ENCODE peak calls at places on chromosomes 16 and 17, in ten cellular contexts. Q, N, M, O, S, X, I, Y, J and B are unnamed samples.

GRCh38 chr16:29974291-29975133 is 844 bp downstream of the TAOK2 start:
- DNase-seq in Q (peak), I (peak), J (peak), O (peak), S (no peak), M (no peak), X (peak), N (peak), Y (no peak), B (no peak)

GRCh38 chr16:51960931-51961330 is 586.0 kb downstream of the TOX3 start:
- DNase-seq in N (no peak), J (no peak), Y (no peak), M (no peak), Q (no peak), X (no peak), S (no peak), O (no peak), I (peak), B (no peak)

GRCh38 chr17:19019041-19019941 is 14.7 kb upstream of the FAM83G start:
- DNase-seq in O (no peak), X (peak), Q (no peak), M (no peak), J (no peak), Y (no peak), I (no peak), N (no peak), S (no peak), B (no peak)

GRCh38 chr16:49704586-49705155 is 151.2 kb downstream of the ZNF423 start:
- DNase-seq in J (no peak), Y (no peak), X (no peak), S (no peak), N (no peak), Q (no peak), I (peak), O (no peak), M (no peak), B (no peak)

GRCh38 chr17:82100502-82101298 is 2.7 kb upstream of the FASN start:
- DNase-seq in Y (no peak), N (no peak), X (no peak), M (no peak), I (no peak), J (no peak), O (no peak), Q (no peak), S (no peak), B (no peak)

GRCh38 chr17:63705657-63706056 is 5.7 kb upstream of the LIMD2 start:
- DNase-seq in S (no peak), M (no peak), N (no peak), X (no peak), Y (no peak), I (no peak), O (no peak), J (no peak), Q (no peak), B (no peak)

GRCh38 chr17:82237083-82237745 is 8.4 kb downstream of the SLC16A3 start:
- DNase-seq in S (no peak), X (no peak), Q (no peak), N (no peak), J (no peak), Y (no peak), I (no peak), O (no peak), M (no peak), B (no peak)

GRCh38 chr17:48564200-48565023 is 13.7 kb downstream of the HOXB4 start:
- DNase-seq in M (no peak), I (no peak), Q (no peak), N (no peak), O (no peak), X (no peak), Y (no peak), J (no peak), S (no peak), B (no peak)

GRCh38 chr16:67653131-67654068 is 6.7 kb downstream of the ACD start:
- DNase-seq in X (peak), Q (no peak), Y (no peak), I (peak), S (no peak), O (peak), M (no peak), N (no peak), J (peak), B (no peak)

GRCh38 chr16:52569296-52569695 is 22.4 kb upstream of the TOX3 start:
- DNase-seq in N (no peak), X (no peak), S (no peak), Q (no peak), I (no peak), J (no peak), Y (no peak), M (no peak), O (no peak), B (no peak)

GRCh38 chr17:61221597-61222471 is 177.8 kb upstream of the TBX2 start:
- DNase-seq in J (no peak), N (no peak), S (no peak), Y (no peak), M (no peak), Q (no peak), X (no peak), I (no peak), O (no peak), B (no peak)

DNA sequence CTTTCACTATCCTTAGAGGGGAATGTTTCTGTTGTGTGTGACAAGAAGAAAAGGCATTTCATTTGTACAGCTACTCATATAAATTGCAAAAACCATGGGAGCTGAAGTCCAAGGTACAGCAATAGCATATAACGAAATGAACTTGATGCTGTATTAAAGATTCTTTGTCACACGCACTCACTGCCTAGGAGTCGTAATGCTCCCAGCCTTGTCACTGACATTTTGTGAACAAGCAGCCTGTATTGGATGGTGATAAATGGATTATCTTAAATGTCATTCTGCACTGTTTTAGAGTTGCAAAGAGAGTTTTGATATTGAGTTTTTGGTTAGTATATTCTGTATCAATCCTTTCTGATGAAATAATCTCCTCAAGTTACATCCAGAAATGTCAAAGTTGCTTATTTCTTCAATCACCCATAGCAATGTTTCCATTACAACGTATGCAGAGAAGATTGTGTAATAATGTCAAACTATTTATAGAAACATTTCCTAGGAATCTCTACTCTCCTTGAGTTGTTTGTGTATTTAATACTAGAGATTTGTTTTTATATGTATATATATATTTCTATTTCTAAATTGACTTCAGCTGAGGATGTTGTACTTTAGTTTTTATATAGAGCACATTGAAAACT is 270.6 kb downstream of the FTO start:
- DNase-seq in Q (no peak), O (no peak), Y (no peak), N (no peak), M (no peak), J (no peak), I (no peak), S (no peak), X (no peak), B (no peak)
- TF ChIP-seq CTCF in Q (no peak), O (no peak), Y (no peak), N (no peak), M (no peak), J (no peak), I (no peak), S (no peak), X (no peak), B (no peak)

DNA sequence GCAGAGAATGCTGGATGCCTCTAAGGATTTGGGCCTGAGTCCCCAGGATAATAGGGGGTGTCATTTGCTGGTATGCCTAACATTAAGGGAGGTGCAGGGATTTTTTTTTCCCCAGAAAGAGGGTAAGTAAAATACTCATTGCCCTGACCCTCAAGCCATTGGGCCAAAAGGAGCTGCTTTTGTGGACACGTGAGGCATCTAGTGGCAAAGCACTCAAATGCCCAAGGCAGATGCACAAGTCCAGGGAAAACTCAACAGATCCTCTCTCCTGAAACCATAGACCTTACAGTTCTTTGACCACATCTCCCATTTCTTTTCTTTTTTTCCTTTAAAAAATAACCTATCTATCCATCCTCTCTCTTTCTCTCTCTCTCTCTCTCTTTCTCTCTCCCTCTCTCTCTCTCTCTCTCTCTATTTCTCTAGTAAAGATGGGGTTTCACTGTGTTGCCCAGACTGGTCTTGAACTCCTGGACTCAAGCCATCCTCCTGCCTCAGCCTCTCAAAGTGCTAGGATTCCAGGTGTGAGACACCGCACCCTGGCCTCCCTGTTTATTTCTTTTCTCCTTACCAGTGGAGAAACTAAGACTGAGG is 11.8 kb downstream of the IRX5 start:
- DNase-seq in N (no peak), Y (no peak), X (no peak), Q (no peak), S (no peak), I (no peak), O (no peak), J (no peak), M (no peak), B (no peak)
- TF ChIP-seq CTCF in N (no peak), Y (no peak), X (no peak), Q (no peak), S (no peak), I (peak), O (no peak), J (no peak), M (no peak), B (no peak)

GRCh38 chr16:11586375-11586855 is 304 bp downstream of the LITAF start:
- DNase-seq in Y (no peak), X (no peak), J (no peak), M (no peak), O (no peak), Q (no peak), S (no peak), N (no peak), I (no peak), B (no peak)

GRCh38 chr16:11587643-11588247 is 1.0 kb upstream of the LITAF start:
- DNase-seq in O (no peak), S (no peak), Q (no peak), M (no peak), J (no peak), N (no peak), I (no peak), X (no peak), Y (no peak), B (no peak)

GRCh38 chr16:11583889-11584565 is 2.7 kb downstream of the LITAF start:
- DNase-seq in I (no peak), S (no peak), N (peak), Y (peak), Q (peak), M (no peak), J (no peak), X (no peak), O (peak), B (no peak)

GRCh38 chr16:11586856-11587642 is at the start of gene LITAF:
- DNase-seq in I (peak), X (peak), N (peak), M (peak), Y (peak), J (peak), O (peak), S (no peak), Q (peak), B (no peak)

DNA sequence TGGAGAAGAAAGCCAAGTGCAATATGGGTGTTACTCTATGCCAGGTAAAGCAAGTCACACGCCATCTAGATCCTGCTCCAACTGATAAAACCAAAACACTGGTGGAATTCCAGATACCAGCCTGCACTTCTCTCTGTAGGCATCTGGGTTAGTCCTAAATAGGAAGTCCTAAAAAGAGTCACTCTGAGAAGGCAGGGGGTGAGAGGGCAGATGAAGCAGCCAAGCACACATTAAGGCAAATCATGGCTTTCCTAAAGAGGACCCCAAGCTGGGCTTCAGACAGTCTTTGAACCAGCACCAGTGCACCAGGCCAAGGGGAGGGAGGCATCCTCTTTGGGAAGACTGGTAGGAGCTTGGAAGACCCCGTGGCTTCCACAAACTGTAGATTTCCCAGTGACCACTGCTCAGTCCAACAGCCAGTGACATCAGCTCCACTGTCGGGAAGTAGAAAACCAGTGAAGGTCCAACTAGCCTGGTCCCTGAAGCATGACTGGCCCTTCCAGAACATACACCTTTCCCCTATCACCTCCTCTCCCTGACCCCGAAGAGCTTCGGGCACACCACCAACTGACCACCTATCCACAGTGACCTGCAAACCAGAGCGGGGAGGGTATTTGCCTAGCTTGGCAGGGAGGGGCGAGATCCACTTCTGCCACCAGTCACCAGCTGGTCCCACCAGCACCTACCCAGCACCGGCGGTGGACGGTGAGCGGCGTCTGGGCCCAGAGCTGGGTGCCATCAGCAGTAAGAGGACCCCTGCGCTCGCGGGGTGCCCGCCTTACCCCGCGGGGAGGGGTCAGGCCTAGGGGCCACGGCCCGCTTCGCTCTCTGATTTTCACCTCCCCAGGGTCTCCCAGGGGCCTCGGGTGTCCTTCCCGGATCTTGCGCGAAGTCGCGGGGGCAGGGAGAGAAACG is 1.0 kb downstream of the LITAF start:
- DNase-seq in O (peak), X (no peak), M (no peak), Y (peak), Q (no peak), J (no peak), N (no peak), S (no peak), I (no peak), B (no peak)
- TF ChIP-seq CTCF in O (no peak), X (no peak), M (no peak), Y (no peak), Q (no peak), J (no peak), N (no peak), S (no peak), I (no peak), B (no peak)

GRCh38 chr17:75077490-75078096 is 10.2 kb upstream of the SLC16A5 start:
- DNase-seq in Y (peak), X (peak), I (no peak), M (no peak), J (no peak), S (no peak), O (peak), Q (no peak), N (peak), B (no peak)
- TF ChIP-seq CTCF in Y (no peak), X (no peak), I (no peak), M (no peak), J (no peak), S (peak), O (no peak), Q (peak), N (no peak), B (peak)

GRCh38 chr16:87420401-87421368 is 28.5 kb downstream of the MAP1LC3B start:
- DNase-seq in J (no peak), Y (no peak), X (no peak), I (no peak), Q (no peak), N (no peak), O (peak), S (no peak), M (no peak), B (no peak)
- TF ChIP-seq CTCF in J (no peak), Y (no peak), X (no peak), I (peak), Q (peak), N (no peak), O (peak), S (no peak), M (no peak), B (no peak)

GRCh38 chr16:31711344-31711845 is 162.2 kb upstream of the ZNF267 start:
- DNase-seq in M (no peak), N (no peak), I (no peak), Y (no peak), J (no peak), X (no peak), S (no peak), O (no peak), Q (no peak), B (no peak)
- TF ChIP-seq CTCF in M (no peak), N (no peak), I (peak), Y (no peak), J (no peak), X (no peak), S (no peak), O (no peak), Q (peak), B (no peak)

GRCh38 chr16:86158688-86159360 is 259.9 kb downstream of the IRF8 start:
- DNase-seq in M (no peak), N (no peak), I (no peak), S (no peak), O (no peak), Y (no peak), J (no peak), Q (no peak), X (no peak), B (no peak)
- TF ChIP-seq CTCF in M (no peak), N (no peak), I (no peak), S (no peak), O (no peak), Y (no peak), J (no peak), Q (no peak), X (no peak), B (no peak)

DNA sequence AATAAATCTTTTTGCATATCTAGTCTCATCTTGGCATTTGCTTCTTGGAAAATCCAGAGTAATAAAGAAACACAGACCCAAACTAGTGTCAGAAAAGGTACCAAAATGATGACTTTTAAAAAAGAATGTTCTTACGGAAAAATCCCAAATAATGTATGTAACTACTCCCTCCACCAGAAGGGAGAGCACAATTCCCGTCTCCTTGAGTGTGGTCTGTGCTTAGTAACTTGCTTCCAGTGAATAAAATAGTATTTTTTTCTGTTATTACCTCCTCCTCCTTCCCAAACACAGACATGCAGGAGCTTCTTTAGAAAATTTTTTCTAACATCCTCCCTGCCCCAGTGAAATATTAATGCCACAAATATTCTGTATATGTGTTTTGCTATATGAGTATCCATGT is 358.1 kb downstream of the ZFHX3 start:
- DNase-seq in M (no peak), I (no peak), X (no peak), Y (no peak), Q (no peak), N (no peak), O (no peak), J (no peak), S (no peak), B (no peak)
- TF ChIP-seq CTCF in M (no peak), I (no peak), X (no peak), Y (no peak), Q (no peak), N (no peak), O (no peak), J (peak), S (no peak), B (no peak)